ENCODE peak calls at places on chromosomes 1 and 21, in nine cellular contexts. N, A, S, J, Y, P, K, G and M are unnamed samples.

GRCh38 chr1:182806015-182806678 is 16.6 kb downstream of the NPL start:
- DNase-seq in N (no peak), Y (no peak), S (no peak), P (no peak), A (no peak), J (no peak), K (no peak), G (no peak), M (no peak)

GRCh38 chr1:27031235-27032118 is 18.8 kb upstream of the TENT5B start:
- DNase-seq in J (no peak), G (no peak), Y (peak), A (peak), N (no peak), K (peak), S (no peak), P (peak), M (peak)

GRCh38 chr21:33895356-33895755 is 20.2 kb downstream of the ATP5PO start:
- DNase-seq in N (no peak), Y (no peak), A (no peak), P (no peak), S (no peak), J (no peak), K (no peak), G (no peak), M (no peak)

GRCh38 chr21:36888466-36888865 is 78.0 kb downstream of the HLCS start:
- DNase-seq in N (no peak), P (no peak), S (no peak), K (no peak), A (no peak), Y (no peak), G (no peak), J (no peak), M (no peak)

GRCh38 chr1:147741075-147741474 is 19.3 kb downstream of the GJA5 start:
- DNase-seq in G (no peak), K (peak), P (no peak), Y (no peak), A (no peak), S (no peak), N (no peak), J (no peak), M (no peak)

GRCh38 chr1:47703981-47704596 is 266.2 kb downstream of the FOXD2 start:
- DNase-seq in J (no peak), Y (peak), K (no peak), S (no peak), P (peak), A (peak), G (no peak), N (no peak), M (no peak)

GRCh38 chr1:67749844-67750689 is 65.1 kb downstream of the GADD45A start:
- DNase-seq in G (peak), S (no peak), K (no peak), N (no peak), Y (peak), A (peak), P (peak), J (no peak), M (peak)

GRCh38 chr1:202998836-202999750 is 8.1 kb upstream of the TMEM183A start:
- DNase-seq in G (peak), S (no peak), K (peak), N (peak), P (peak), Y (no peak), A (peak), J (no peak), M (peak)

GRCh38 chr21:31099122-31099521 is 60.8 kb upstream of the KRTAP19-8 start:
- DNase-seq in S (no peak), J (no peak), A (no peak), G (no peak), K (no peak), Y (no peak), P (no peak), N (no peak), M (no peak)

GRCh38 chr1:165773324-165773965 is 4.8 kb upstream of the TMCO1 start:
- DNase-seq in S (no peak), K (no peak), P (peak), J (no peak), N (no peak), A (peak), Y (peak), G (no peak), M (peak)

GRCh38 chr1:21072721-21073120 is 104.0 kb downstream of the EIF4G3 start:
- DNase-seq in S (no peak), N (no peak), A (peak), G (no peak), P (peak), Y (no peak), J (no peak), K (no peak), M (no peak)

GRCh38 chr1:25360596-25361581 is 22.8 kb downstream of the TMEM50A start:
- DNase-seq in J (no peak), A (peak), N (no peak), G (no peak), P (peak), S (no peak), K (peak), Y (peak), M (no peak)

GRCh38 chr1:224733021-224733911 is 117.1 kb downstream of the CNIH3 start:
- DNase-seq in N (no peak), S (no peak), P (peak), K (no peak), A (peak), J (no peak), G (no peak), Y (peak), M (peak)

GRCh38 chr1:228156518-228156875 is 6.8 kb downstream of the GJC2 start:
- DNase-seq in J (no peak), G (no peak), Y (no peak), N (no peak), P (no peak), K (no peak), S (no peak), A (no peak), M (no peak)

GRCh38 chr21:41720250-41720649 is 46.6 kb downstream of the RIPK4 start:
- DNase-seq in P (no peak), J (no peak), Y (no peak), A (no peak), K (no peak), G (no peak), S (no peak), N (no peak), M (no peak)

GRCh38 chr1:96388421-96389310 is 332.9 kb upstream of the PTBP2 start:
- DNase-seq in Y (peak), N (no peak), G (no peak), J (no peak), S (no peak), A (peak), K (no peak), P (peak), M (no peak)

GRCh38 chr1:154006136-154006535 is 15.6 kb downstream of the RPS27 start:
- DNase-seq in S (no peak), Y (peak), N (no peak), K (no peak), P (peak), J (no peak), A (peak), G (no peak), M (no peak)

GRCh38 chr1:36172983-36173382 is 17.0 kb downstream of the MAP7D1 start:
- DNase-seq in S (no peak), J (no peak), K (no peak), N (no peak), Y (no peak), A (peak), P (peak), G (no peak), M (peak)

GRCh38 chr1:10152709-10153284 is 57.6 kb upstream of the KIF1B start:
- DNase-seq in G (peak), S (no peak), J (no peak), A (peak), N (peak), K (peak), Y (peak), P (peak), M (peak)

GRCh38 chr1:82319526-82319925 is 518.8 kb downstream of the ADGRL2 start:
- DNase-seq in N (no peak), S (no peak), Y (no peak), A (peak), K (no peak), J (no peak), G (no peak), P (no peak), M (no peak)

GRCh38 chr1:12168451-12169160 is 1.8 kb downstream of the TNFRSF1B start:
- DNase-seq in K (peak), S (no peak), Y (no peak), N (no peak), G (no peak), A (no peak), P (no peak), J (no peak), M (no peak)

GRCh38 chr21:29176721-29177120 is 46.3 kb downstream of the MAP3K7CL start:
- DNase-seq in K (no peak), Y (no peak), P (no peak), G (no peak), N (no peak), S (no peak), A (no peak), J (no peak), M (no peak)

GRCh38 chr1:230120949-230121381 is 53.9 kb downstream of the GALNT2 start:
- DNase-seq in J (no peak), K (no peak), N (peak), G (no peak), S (no peak), Y (no peak), P (no peak), A (peak), M (no peak)

GRCh38 chr1:152667625-152668024 is 4.4 kb downstream of the LCE2D start:
- DNase-seq in A (no peak), Y (no peak), S (no peak), J (no peak), P (no peak), N (no peak), G (no peak), K (no peak), M (no peak)